ENCODE peak calls at places on chromosomes 12 and 14, in nine cellular contexts. Z is A549; P is HL-60; W is CD4-positive, CD25-positive, alpha-beta regulatory T cell; N is endothelial cell of umbilical vein; J is pancreas; S is cardiac fibroblast; L is GM12878; R is AG04450. B is an unnamed sample.

GRCh38 chr14:61988240-61988639 is 226.0 kb downstream of the SNAPC1 start:
- DNase-seq in S (no peak), L (no peak), Z (no peak), R (no peak), N (no peak), J (no peak), W (no peak), P (no peak), B (no peak)

GRCh38 chr12:29148958-29149690 is at the start of gene FAR2:
- DNase-seq in Z (peak; percentile 3), R (no peak), P (peak; percentile 79), L (no peak), N (peak; percentile 61), W (peak; percentile 53), J (no peak), S (peak; percentile 49), B (peak; percentile 61)

GRCh38 chr14:63564318-63564717 is 21.1 kb upstream of the PPP2R5E start:
- DNase-seq in L (no peak), W (no peak), S (peak; percentile 51), Z (peak; percentile 46), R (no peak), P (no peak), N (no peak), J (no peak), B (no peak)

GRCh38 chr12:110165540-110166159 is 41.5 kb downstream of the IFT81 start:
- DNase-seq in Z (no peak), W (no peak), S (no peak), L (peak; percentile 26), R (no peak), P (no peak), N (no peak), J (no peak), B (no peak)

GRCh38 chr14:68243441-68244010 is 423.9 kb downstream of the RAD51B start:
- DNase-seq in Z (no peak), W (no peak), N (no peak), J (no peak), L (no peak), P (no peak), S (no peak), R (no peak), B (no peak)

GRCh38 chr12:123064356-123064755 is 83.9 kb downstream of the ARL6IP4 start:
- DNase-seq in W (no peak), J (no peak), P (no peak), R (no peak), S (no peak), N (no peak), Z (no peak), L (no peak), B (no peak)

GRCh38 chr14:51289169-51289568 is 49.1 kb downstream of the TMX1 start:
- DNase-seq in J (no peak), Z (no peak), R (no peak), L (no peak), P (no peak), W (no peak), S (no peak), N (no peak), B (no peak)

GRCh38 chr14:94051779-94052178 is 25.6 kb downstream of the OTUB2 start:
- DNase-seq in L (no peak), W (no peak), Z (no peak), P (no peak), N (no peak), R (no peak), J (no peak), S (no peak), B (no peak)

GRCh38 chr12:93758974-93759373 is 81.8 kb downstream of the CRADD start:
- DNase-seq in W (peak; percentile 64), P (no peak), N (no peak), R (no peak), J (no peak), Z (no peak), S (no peak), L (no peak), B (no peak)

GRCh38 chr14:93317836-93318807 is 14.7 kb downstream of the BTBD7 start:
- DNase-seq in L (no peak), R (no peak), W (no peak), N (peak; percentile 77), S (peak; percentile 65), J (no peak), P (peak; percentile 65), Z (peak; percentile 82), B (peak; percentile 78)

GRCh38 chr12:102562836-102563425 is 82.6 kb upstream of the IGF1 start:
- DNase-seq in Z (no peak), P (no peak), W (no peak), R (no peak), N (no peak), S (no peak), J (no peak), L (no peak), B (no peak)

GRCh38 chr14:29663281-29663801 is 264.3 kb downstream of the PRKD1 start:
- DNase-seq in S (peak; percentile 72), Z (no peak), R (no peak), W (no peak), J (no peak), P (no peak), N (no peak), L (no peak), B (no peak)

GRCh38 chr12:22334696-22335290 is at the start of gene ST8SIA1:
- DNase-seq in L (no peak), J (peak; percentile 15), W (peak; percentile 71), Z (no peak), P (no peak), N (no peak), R (no peak), S (peak; percentile 32), B (peak; percentile 22)

GRCh38 chr12:128976120-128976519 is 122.8 kb downstream of the GLT1D1 start:
- DNase-seq in N (no peak), P (peak; percentile 24), R (no peak), W (peak; percentile 8), L (no peak), Z (peak; percentile 23), S (no peak), J (no peak), B (peak; percentile 13)

DNA sequence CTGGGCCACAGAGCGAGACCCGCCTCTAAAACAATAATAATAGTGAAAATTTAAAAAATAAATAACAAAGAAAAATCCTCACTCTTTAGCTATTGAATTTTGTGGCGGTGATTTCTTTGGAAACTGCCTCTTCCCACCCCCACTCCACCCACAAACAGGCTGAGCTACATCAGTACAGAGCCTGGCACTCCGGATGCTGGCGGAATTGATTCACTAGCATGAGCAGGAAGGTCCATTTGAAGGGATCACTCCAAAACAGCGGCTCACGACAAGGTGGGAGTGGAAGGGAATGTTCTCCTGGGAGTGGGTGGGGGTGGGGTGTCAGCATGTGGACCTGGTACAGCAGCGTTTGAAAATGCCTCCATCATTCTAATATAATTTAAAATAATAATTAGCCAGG is 26.1 kb downstream of the CCDC177 start:
- DNase-seq in S (no peak), P (no peak), W (no peak), Z (no peak), L (no peak), R (no peak), J (no peak), N (no peak), B (no peak)
- H3K4me3 ChIP-seq in S (no peak overlapping the region), P (no peak overlapping the region), W (no peak overlapping the region), Z (no peak overlapping the region), L (no peak overlapping the region), R (no peak overlapping the region), J (no peak overlapping the region), N (no peak overlapping the region), B (peak overlapping the region; percentile 30)

DNA sequence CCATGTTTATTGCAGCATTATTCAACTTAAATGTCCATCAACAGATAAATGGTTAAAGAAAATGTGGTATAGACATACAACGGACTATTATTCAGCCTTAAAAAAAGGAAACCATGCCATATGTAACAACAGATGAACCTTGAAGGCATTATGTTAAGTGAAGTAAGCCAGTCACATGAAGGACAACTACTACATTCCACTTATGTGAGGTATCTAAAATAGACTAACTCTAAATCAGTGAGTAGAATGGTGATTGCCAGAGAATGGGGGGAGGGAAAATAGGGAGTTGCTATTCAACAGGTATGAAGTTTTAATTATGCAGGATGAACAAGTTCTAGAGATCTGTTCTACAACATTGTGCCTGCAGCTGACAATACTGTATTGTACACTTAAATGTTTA is 10.1 kb downstream of the PCNX4 start:
- DNase-seq in J (no peak), Z (no peak), S (no peak), R (no peak), W (no peak), P (no peak), N (no peak), L (no peak), B (no peak)
- H3K4me3 ChIP-seq in J (no peak overlapping the region), Z (no peak overlapping the region), S (no peak overlapping the region), R (no peak overlapping the region), W (no peak overlapping the region), P (no peak overlapping the region), N (no peak overlapping the region), L (no peak overlapping the region), B (no peak overlapping the region)

DNA sequence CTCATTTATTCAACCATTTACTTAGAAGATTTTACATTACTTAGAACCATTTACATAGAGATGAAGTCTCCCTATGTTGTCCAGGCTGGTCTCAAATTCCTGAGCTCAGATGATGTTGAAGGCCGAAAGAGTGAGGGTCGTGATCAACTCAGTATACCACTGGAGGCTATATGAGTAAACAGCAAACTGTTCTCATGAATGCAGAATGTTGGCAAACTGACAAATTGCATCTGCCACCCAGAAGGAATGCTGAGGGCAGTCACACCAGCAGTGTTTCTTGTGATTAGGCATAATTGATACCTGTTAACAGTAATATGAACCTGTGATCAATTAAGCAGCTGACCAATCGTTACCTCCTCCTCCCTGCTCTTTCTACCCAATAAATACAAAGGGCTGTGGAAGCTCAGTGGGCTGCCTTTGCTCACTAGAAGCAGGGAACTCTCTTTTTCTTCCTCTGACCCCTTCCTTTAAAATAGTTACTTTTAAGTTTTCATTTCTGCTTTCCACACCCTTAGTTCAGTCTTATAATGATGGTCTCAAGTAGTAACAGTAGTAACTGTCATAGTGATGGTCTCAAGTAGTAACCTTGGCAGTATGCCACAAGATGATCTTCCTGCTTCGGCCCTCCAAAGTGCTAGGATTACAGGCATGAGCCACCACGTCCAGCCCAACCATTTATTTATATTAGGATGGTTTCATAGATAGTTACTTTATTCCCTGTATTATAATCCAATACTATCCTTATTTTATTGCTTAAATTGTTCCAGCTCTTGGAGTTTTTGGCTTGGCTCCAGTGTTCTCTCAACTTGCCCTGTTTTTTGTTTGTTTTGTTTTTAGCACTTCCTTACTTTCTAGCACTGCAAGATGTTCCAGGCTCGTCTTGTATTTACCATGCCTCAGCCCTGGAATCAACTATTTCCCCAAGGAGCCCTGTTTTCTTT is 25.8 kb downstream of the LIMA1 start:
- DNase-seq in S (peak; percentile 77), N (peak; percentile 78), R (no peak), P (no peak), W (no peak), Z (peak; percentile 44), L (no peak), J (no peak), B (peak; percentile 32)
- H3K4me3 ChIP-seq in S (no peak overlapping the region), N (no peak overlapping the region), R (no peak overlapping the region), P (no peak overlapping the region), W (no peak overlapping the region), Z (no peak overlapping the region), L (no peak overlapping the region), J (no peak overlapping the region), B (no peak overlapping the region)

DNA sequence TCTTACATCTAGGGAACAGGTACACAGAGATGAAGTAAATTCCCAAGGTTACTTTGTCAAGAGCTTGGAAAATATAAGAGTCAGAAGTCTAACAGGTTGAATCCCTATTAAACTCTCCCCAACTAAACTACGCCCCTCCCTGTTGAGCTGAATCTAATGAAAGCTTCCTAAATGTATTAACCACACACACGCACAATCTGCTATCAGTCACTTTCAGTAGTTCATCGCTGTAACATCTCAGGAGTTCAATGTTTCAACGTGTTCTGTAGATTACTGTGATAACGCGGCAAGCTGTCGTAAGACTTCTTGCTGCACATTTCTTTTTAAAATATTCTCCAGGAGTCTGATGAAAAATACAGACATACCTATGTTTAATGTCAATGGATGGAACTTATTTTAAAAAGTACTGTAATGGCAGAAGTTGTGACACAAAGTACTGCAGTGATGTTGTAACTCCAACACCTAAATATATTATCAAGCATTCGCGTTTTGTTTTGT is 612 bp upstream of the SLC25A3 start:
- DNase-seq in L (no peak), S (no peak), R (no peak), Z (no peak), N (no peak), W (peak; percentile 67), P (peak; percentile 30), J (no peak), B (no peak)
- H3K4me3 ChIP-seq in L (peak overlapping the region; percentile 70), S (peak overlapping the region; percentile 56), R (peak overlapping the region; percentile 54), Z (peak overlapping the region; percentile 85), N (peak overlapping the region; percentile 23), W (peak overlapping the region; percentile 97), P (peak overlapping the region; percentile 85), J (peak overlapping the region; percentile 86), B (peak overlapping the region; percentile 96)

B was measured in A673.